ENCODE peak calls at places on chromosomes 11 and 22, in six cellular contexts. H, L, F, P, Q and I are unnamed samples.

GRCh38 chr11:111557425-111558111 is 17.0 kb downstream of the LAYN start:
- DNase-seq in H (no peak), L (peak), F (no peak), P (no peak), Q (peak), I (no peak)

GRCh38 chr11:43392713-43393112 is 34.0 kb downstream of the TTC17 start:
- DNase-seq in H (no peak), L (no peak), F (no peak), P (no peak), Q (no peak), I (no peak)

GRCh38 chr11:134346101-134346975 is 14.6 kb downstream of the GLB1L2 start:
- DNase-seq in H (no peak), L (no peak), F (no peak), P (no peak), Q (no peak), I (no peak)

GRCh38 chr11:30583505-30584280 is 2.5 kb downstream of the MPPED2 start:
- DNase-seq in H (no peak), L (no peak), F (peak), P (peak), Q (no peak), I (peak)

GRCh38 chr11:64763804-64764611 is 4.2 kb upstream of the PYGM start:
- DNase-seq in H (peak), L (no peak), F (peak), P (no peak), Q (no peak), I (no peak)

GRCh38 chr11:95453616-95454118 is 222.7 kb upstream of the SESN3 start:
- DNase-seq in H (no peak), L (no peak), F (no peak), P (no peak), Q (no peak), I (no peak)

GRCh38 chr22:45771057-45771456 is 99.4 kb downstream of the ATXN10 start:
- DNase-seq in H (no peak), L (no peak), F (no peak), P (no peak), Q (no peak), I (no peak)

GRCh38 chr11:95419915-95420314 is 188.9 kb upstream of the SESN3 start:
- DNase-seq in H (no peak), L (no peak), F (no peak), P (no peak), Q (no peak), I (no peak)

GRCh38 chr11:123475478-123475877 is 45.4 kb downstream of the GRAMD1B start:
- DNase-seq in H (no peak), L (no peak), F (peak), P (no peak), Q (no peak), I (no peak)

GRCh38 chr11:3014314-3014938 is 22.3 kb upstream of the NAP1L4 start:
- DNase-seq in H (no peak), L (no peak), F (no peak), P (no peak), Q (no peak), I (no peak)

GRCh38 chr11:12502041-12502440 is 124.7 kb downstream of the PARVA start:
- DNase-seq in H (no peak), L (no peak), F (no peak), P (no peak), Q (peak), I (no peak)

GRCh38 chr11:15497366-15497765 is 382.6 kb downstream of the INSC start:
- DNase-seq in H (no peak), L (no peak), F (no peak), P (no peak), Q (no peak), I (no peak)

GRCh38 chr11:15490535-15490934 is 375.8 kb downstream of the INSC start:
- DNase-seq in H (no peak), L (no peak), F (no peak), P (no peak), Q (no peak), I (no peak)

GRCh38 chr11:15489281-15489680 is 374.6 kb downstream of the INSC start:
- DNase-seq in H (no peak), L (no peak), F (no peak), P (no peak), Q (no peak), I (no peak)

GRCh38 chr11:15493921-15494630 is 379.4 kb downstream of the INSC start:
- DNase-seq in H (no peak), L (no peak), F (no peak), P (no peak), Q (no peak), I (no peak)

DNA sequence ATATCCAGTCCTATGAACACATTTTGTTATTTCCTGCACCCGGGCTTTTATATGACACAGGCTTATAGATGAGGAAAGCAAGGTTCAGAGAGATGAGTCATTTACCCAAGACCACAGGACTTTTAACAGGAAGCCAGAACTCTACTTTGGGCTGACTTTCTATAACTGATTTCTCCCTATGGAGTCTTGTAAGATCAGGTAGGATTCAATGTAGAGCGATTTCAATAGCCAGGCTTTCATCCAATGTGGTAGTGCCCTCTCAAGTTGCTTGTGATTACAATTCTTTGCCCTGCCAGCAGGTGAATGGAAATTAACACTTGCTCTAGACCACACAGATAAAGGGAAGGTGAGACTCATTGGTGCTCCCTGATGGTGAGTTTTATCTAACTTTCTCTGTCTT is 378.3 kb downstream of the INSC start:
- DNase-seq in H (no peak), L (no peak), F (no peak), P (no peak), Q (no peak), I (no peak)
- TF ChIP-seq CTCF in H (no peak), L (no peak), F (no peak), P (no peak), Q (no peak), I (no peak)

DNA sequence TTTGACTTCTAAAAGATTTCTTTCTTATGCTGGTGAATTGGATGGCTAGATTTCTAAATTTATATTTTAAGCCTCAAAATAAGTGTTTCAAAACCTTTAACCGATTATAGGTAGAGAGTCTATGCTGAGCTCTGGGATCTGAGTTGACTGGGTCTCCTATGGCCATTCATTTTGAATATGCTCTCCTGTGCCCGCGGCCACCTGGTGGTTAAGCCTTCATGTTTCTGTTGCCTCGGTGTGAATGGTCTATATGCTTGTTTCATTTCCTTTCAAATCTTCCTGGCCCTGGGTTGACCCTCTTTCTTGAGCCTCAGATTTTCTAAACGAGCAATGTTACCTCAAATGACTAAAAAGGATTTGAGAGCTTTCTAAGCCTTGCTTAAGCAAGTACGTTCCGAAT is 789.3 kb upstream of the KIRREL3 start:
- DNase-seq in H (no peak), L (no peak), F (peak), P (no peak), Q (no peak), I (no peak)
- TF ChIP-seq CTCF in H (no peak), L (peak), F (no peak), P (no peak), Q (peak), I (peak)

DNA sequence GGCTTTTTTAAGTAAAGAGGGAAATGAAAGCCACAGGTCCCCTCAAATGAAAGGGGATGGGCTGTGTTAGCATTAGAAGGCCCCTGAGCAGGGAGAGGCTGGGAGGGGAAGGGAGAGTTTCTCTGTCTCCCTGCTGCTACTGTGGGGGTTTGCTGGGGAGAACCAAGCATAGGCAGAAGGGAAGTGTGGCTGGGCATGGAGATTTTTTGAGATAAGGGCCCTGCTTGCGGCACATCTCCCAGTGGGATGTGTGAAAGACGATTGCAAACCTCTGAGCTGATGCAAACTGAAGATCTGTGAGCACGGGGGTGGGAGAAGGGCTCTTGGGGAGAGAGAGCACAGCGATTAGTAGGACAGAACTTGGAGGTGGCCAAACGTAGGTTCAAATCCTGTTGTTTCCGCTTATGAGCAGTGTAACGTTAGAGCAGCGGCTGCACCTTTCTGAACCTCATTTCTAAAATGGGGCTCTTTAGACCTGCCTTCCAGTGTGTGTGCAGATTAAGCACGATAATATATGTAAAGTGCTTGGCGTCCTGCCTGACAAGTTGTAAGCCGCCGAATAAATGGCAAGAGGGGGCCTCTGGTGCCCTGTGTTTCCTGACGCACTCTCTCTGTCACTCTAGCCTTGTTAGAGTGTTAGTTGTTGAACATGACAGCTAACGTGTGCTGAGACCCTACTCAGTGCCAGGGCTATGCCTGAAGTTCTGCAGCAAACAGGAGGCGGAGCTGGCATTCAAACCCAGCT is 122.3 kb downstream of the GRIK4 start:
- DNase-seq in H (no peak), L (no peak), F (peak), P (no peak), Q (no peak), I (no peak)
- TF ChIP-seq CTCF in H (no peak), L (no peak), F (no peak), P (no peak), Q (no peak), I (no peak)

DNA sequence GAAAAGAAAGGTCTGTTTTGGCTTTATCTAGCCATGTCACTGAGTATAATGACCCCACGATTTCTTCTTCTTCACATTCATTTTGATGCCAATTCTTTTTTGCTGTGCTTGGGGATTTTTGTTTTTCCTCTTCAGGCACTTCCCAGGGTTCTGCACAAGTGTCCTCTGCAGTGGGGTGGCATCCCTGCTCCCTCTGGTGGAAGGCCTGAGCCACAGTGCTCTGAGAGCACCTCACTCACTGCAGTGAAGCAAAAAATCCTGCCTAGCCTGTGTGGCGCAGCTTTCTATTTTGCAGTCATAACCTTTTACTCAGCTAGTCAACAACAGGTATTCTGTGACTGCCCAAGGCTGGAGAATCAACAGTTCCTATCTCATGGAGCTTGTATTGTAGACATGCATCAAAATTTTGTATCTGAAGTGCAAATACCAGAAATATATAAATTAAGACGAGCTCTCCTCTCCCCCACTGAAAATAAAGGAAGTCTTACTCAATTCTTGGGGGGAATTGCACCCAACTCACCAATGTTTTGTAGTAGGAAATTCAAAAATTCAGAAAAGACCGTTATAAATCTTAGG is 153.3 kb downstream of the NCAM1 start:
- DNase-seq in H (peak), L (no peak), F (peak), P (peak), Q (no peak), I (peak)
- TF ChIP-seq CTCF in H (peak), L (peak), F (peak), P (peak), Q (peak), I (peak)